ENCODE peak calls at places on chromosomes 16 and 17, in seven cellular contexts. C, F, L, T, O, Q and R are unnamed samples. For H3K4me1, the result is how much of the 10 kb centered on the place peaks cover.

GRCh38 chr16:30076276-30076791 is 540 bp downstream of the PPP4C start:
- DNase-seq in F (no peak), L (peak), T (no peak), Q (no peak), C (no peak), O (no peak), R (no peak)

GRCh38 chr16:7236824-7237410 is 95.7 kb upstream of the RBFOX1 start:
- DNase-seq in O (no peak), F (no peak), L (no peak), Q (no peak), C (no peak), T (no peak), R (no peak)

GRCh38 chr17:75144816-75145511 is 9.3 kb downstream of the JPT1 start:
- DNase-seq in O (peak), L (peak), T (no peak), F (no peak), C (no peak), Q (no peak), R (no peak)

GRCh38 chr16:55559933-55560516 is 6.5 kb upstream of the CAPNS2 start:
- DNase-seq in O (no peak), L (no peak), C (no peak), Q (no peak), F (no peak), T (no peak), R (no peak)

GRCh38 chr17:76700290-76700626 is 10.5 kb downstream of the MXRA7 start:
- DNase-seq in L (no peak), C (no peak), T (no peak), Q (no peak), F (no peak), O (no peak), R (no peak)

GRCh38 chr17:540632-541031 is 174.0 kb downstream of the VPS53 start:
- DNase-seq in C (no peak), T (no peak), L (no peak), O (no peak), Q (no peak), F (no peak), R (no peak)

GRCh38 chr16:74035816-74036215 is 260.8 kb upstream of the PSMD7 start:
- DNase-seq in Q (no peak), L (no peak), C (no peak), O (no peak), T (no peak), F (no peak), R (no peak)

GRCh38 chr17:57283203-57283971 is 27.1 kb downstream of the MSI2 start:
- DNase-seq in C (no peak), L (no peak), Q (no peak), T (no peak), F (no peak), O (no peak), R (no peak)

GRCh38 chr17:47840742-47841487 is at the start of gene SCRN2:
- DNase-seq in O (peak), T (peak), Q (peak), L (peak), C (peak), F (peak), R (peak)
- H3K4me1 ChIP-seq in O (under half), T (under half), Q (under half), L (under half), C (under half), F (under half), R (under half)

GRCh38 chr17:40022497-40022896 is 7.3 kb downstream of the CSF3 start:
- DNase-seq in L (no peak), T (no peak), O (no peak), Q (no peak), C (no peak), F (no peak), R (no peak)
- H3K4me1 ChIP-seq in L (half or more), T (under half), O (under half), Q (under half), C (under half), F (half or more), R (half or more)

DNA sequence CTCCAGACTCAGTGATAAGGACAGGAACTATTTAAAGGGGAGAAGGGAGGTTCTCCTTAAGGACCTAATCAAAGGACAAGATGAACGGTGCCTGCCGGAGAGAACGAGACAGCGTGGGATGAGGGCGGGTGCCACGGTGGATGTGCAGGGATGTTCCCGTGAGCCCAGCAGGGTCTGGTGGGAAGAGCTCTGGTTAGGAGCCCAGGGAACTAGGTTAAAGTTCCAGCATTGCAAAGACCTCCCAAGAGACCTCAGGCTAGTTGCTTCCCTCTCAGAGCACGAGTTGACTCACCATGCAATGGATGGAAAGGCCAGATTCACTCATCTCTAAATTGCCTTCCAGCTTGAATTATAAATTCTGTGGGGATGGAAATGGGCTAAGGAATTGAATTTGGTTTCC is 14.7 kb downstream of the CCR7 start:
- DNase-seq in T (peak), F (peak), Q (no peak), L (peak), O (peak), C (peak), R (no peak)
- H3K4me1 ChIP-seq in T (half or more), F (half or more), Q (half or more), L (under half), O (under half), C (half or more), R (under half)

GRCh38 chr17:66032082-66032712 is 159.7 kb downstream of the CEP112 start:
- DNase-seq in C (no peak), O (no peak), F (no peak), Q (no peak), L (no peak), T (no peak), R (no peak)
- H3K4me1 ChIP-seq in C (under half), O (under half), F (under half), Q (under half), L (under half), T (under half), R (under half)

GRCh38 chr17:3715296-3715695 is 8.4 kb upstream of the HASPIN start:
- DNase-seq in O (no peak), C (no peak), L (no peak), Q (no peak), T (no peak), F (no peak), R (no peak)
- H3K4me1 ChIP-seq in O (under half), C (under half), L (under half), Q (under half), T (under half), F (under half), R (under half)

GRCh38 chr17:14123579-14124278 is 54.4 kb downstream of the COX10 start:
- DNase-seq in O (no peak), Q (no peak), F (no peak), L (no peak), C (no peak), T (no peak), R (no peak)
- H3K4me1 ChIP-seq in O (under half), Q (under half), F (under half), L (under half), C (under half), T (under half), R (under half)

GRCh38 chr17:42274273-42274542 is 2.0 kb downstream of the STAT5B start:
- DNase-seq in C (no peak), L (no peak), O (no peak), Q (no peak), T (no peak), F (no peak), R (no peak)
- H3K4me1 ChIP-seq in C (under half), L (half or more), O (under half), Q (half or more), T (under half), F (under half), R (under half)